ENCODE peak calls at places on chromosomes 4 and X, in seven cellular contexts. T is GM13976; E is CD4-positive, alpha-beta T cell; J is epithelial cell of prostate; D is hippocampal formation; S is cardiac muscle cell; O is endodermal cell. P is an unnamed sample.
A peak's percentile ranks its signal among the peaks of the same experiment; 100 is the strongest.

GRCh38 chr4:134345249-134345648 is 143.7 kb upstream of the PABPC4L start:
- DNase-seq in J (no peak), S (no peak), D (no peak), T (no peak), O (no peak), E (no peak), P (no peak)

GRCh38 chrX:31266172-31267076 is 194.6 kb upstream of the FTHL17 start:
- DNase-seq in T (peak; percentile 74), J (no peak), O (peak; percentile 79), D (peak; percentile 6), E (no peak), S (peak; percentile 24), P (no peak)

GRCh38 chr4:139030614-139031235 is 15.1 kb downstream of the NOCT start:
- DNase-seq in O (peak; percentile 90), J (peak; percentile 10), T (peak; percentile 77), S (peak; percentile 89), D (peak; percentile 64), E (peak; percentile 64), P (peak; percentile 65)

GRCh38 chr4:155433636-155434360 is 57.0 kb upstream of the MAP9 start:
- DNase-seq in J (peak; percentile 79), T (no peak), D (no peak), E (no peak), S (peak; percentile 27), O (no peak), P (no peak)

GRCh38 chrX:40391662-40392061 is 189.1 kb upstream of the ATP6AP2 start:
- DNase-seq in O (no peak), S (peak; percentile 21), J (no peak), T (no peak), E (no peak), D (no peak), P (no peak)

GRCh38 chr4:37562592-37562991 is 123.6 kb downstream of the RELL1 start:
- DNase-seq in D (no peak), S (peak; percentile 30), T (no peak), J (peak; percentile 68), E (no peak), O (no peak), P (no peak)

GRCh38 chr4:73520821-73521220 is 39.3 kb downstream of the AFM start:
- DNase-seq in J (no peak), S (peak; percentile 93), O (peak; percentile 93), T (no peak), D (no peak), E (no peak), P (no peak)

GRCh38 chr4:41540687-41541086 is 2.7 kb downstream of the LIMCH1 start:
- DNase-seq in J (no peak), E (no peak), S (no peak), O (no peak), D (no peak), T (no peak), P (no peak)

GRCh38 chr4:145879598-145879997 is 59.0 kb downstream of the ZNF827 start:
- DNase-seq in O (peak; percentile 14), S (peak; percentile 71), T (no peak), D (no peak), E (no peak), J (no peak), P (no peak)

GRCh38 chr4:11130195-11130975 is 298.3 kb downstream of the HS3ST1 start:
- DNase-seq in O (no peak), D (no peak), T (no peak), E (no peak), J (no peak), S (peak; percentile 91), P (no peak)

P was measured in AG04450.